ENCODE peak calls at places on chromosomes 11 and 22, in ten cellular contexts. G is fibroblast of lung, R is ACHN, U is NCI-H2081, J is D341Med, T is suprapubic skin, E is cardiac fibroblast, I is NCI-H1092, X is fibroblast of the conjunctiva, F is Right ventricle myocardium inferior. D is an unnamed sample.
A peak's percentile ranks its signal among the peaks of the same experiment; 100 is the strongest.

GRCh38 chr11:6931146-6931713 is 5.0 kb downstream of the ZNF215 start:
- DNase-seq in G (no peak), R (no peak), U (no peak), J (no peak), T (no peak), E (peak; percentile 67), I (no peak), X (peak; percentile 31), F (no peak), D (no peak)

GRCh38 chr11:86620796-86621575 is 51.4 kb downstream of the ME3 start:
- DNase-seq in G (peak; percentile 87), R (no peak), U (no peak), J (no peak), T (no peak), E (peak; percentile 84), I (no peak), X (peak; percentile 81), F (no peak), D (no peak)

GRCh38 chr22:41687901-41688364 is 734 bp downstream of the SNU13 start:
- DNase-seq in G (peak; percentile 22), R (peak; percentile 27), U (no peak), J (peak; percentile 52), T (no peak), E (peak; percentile 28), I (no peak), X (no peak), F (no peak), D (peak; percentile 32)

GRCh38 chr11:27646051-27646818 is 54.0 kb downstream of the BDNF start:
- DNase-seq in G (no peak), R (no peak), U (no peak), J (no peak), T (no peak), E (no peak), I (no peak), X (no peak), F (no peak), D (no peak)

GRCh38 chr11:26943636-26944035 is 50.3 kb upstream of the FIBIN start:
- DNase-seq in G (no peak), R (no peak), U (no peak), J (no peak), T (no peak), E (no peak), I (no peak), X (no peak), F (no peak), D (no peak)

GRCh38 chr11:111574373-111575230 is 27.6 kb upstream of the SIK2 start:
- DNase-seq in G (no peak), R (no peak), U (no peak), J (no peak), T (no peak), E (no peak), I (peak; percentile 23), X (no peak), F (no peak), D (no peak)

GRCh38 chr22:46970411-46971123 is 208.1 kb downstream of the TBC1D22A start:
- DNase-seq in G (no peak), R (no peak), U (no peak), J (no peak), T (no peak), E (no peak), I (no peak), X (no peak), F (peak; percentile 11), D (no peak)

GRCh38 chr11:19570889-19571288 is 141.7 kb upstream of the NAV2 start:
- DNase-seq in G (no peak), R (no peak), U (no peak), J (no peak), T (no peak), E (no peak), I (no peak), X (no peak), F (no peak), D (no peak)

GRCh38 chr11:66617148-66617814 is 851 bp downstream of the RBM14 start:
- DNase-seq in G (peak; percentile 62), R (peak; percentile 40), U (peak; percentile 43), J (no peak), T (peak; percentile 91), E (no peak), I (peak; percentile 62), X (no peak), F (peak; percentile 92), D (no peak)